ENCODE peak calls at places on chromosomes 7 and 10, in seven cellular contexts. One of them, this sample, is unnamed.

GRCh38 chr7:36894190-36894589 is 169.9 kb upstream of the AOAH start:
- DNase-seq in effector memory CD8-positive, alpha-beta T cell: no peak
- DNase-seq in stimulated activated CD8-positive, alpha-beta memory T cell treated with anti-CD3 and anti-CD28 coated beads, Interleukin-7, amount 100 ng/mL, for 1 hour: no peak
- DNase-seq in Right ventricle myocardium superior: no peak
- DNase-seq in ovary: no peak
- DNase-seq in AG09309: no peak
- DNase-seq in NCI-H460: no peak
- DNase-seq in this sample: no peak

GRCh38 chr10:27153855-27154198 is 357 bp downstream of the YME1L1 start:
- DNase-seq in effector memory CD8-positive, alpha-beta T cell: no peak
- DNase-seq in stimulated activated CD8-positive, alpha-beta memory T cell treated with anti-CD3 and anti-CD28 coated beads, Interleukin-7, amount 100 ng/mL, for 1 hour: no peak
- DNase-seq in Right ventricle myocardium superior: no peak
- DNase-seq in ovary: no peak
- DNase-seq in AG09309: no peak
- DNase-seq in NCI-H460: no peak
- DNase-seq in this sample: no peak

GRCh38 chr10:125008689-125009579 is 67.0 kb downstream of the ZRANB1 start:
- DNase-seq in effector memory CD8-positive, alpha-beta T cell: no peak
- DNase-seq in stimulated activated CD8-positive, alpha-beta memory T cell treated with anti-CD3 and anti-CD28 coated beads, Interleukin-7, amount 100 ng/mL, for 1 hour: no peak
- DNase-seq in Right ventricle myocardium superior: peak
- DNase-seq in ovary: peak
- DNase-seq in AG09309: no peak
- DNase-seq in NCI-H460: no peak
- DNase-seq in this sample: no peak

GRCh38 chr7:157355784-157356511 is 19.1 kb downstream of the DNAJB6 start:
- DNase-seq in effector memory CD8-positive, alpha-beta T cell: no peak
- DNase-seq in stimulated activated CD8-positive, alpha-beta memory T cell treated with anti-CD3 and anti-CD28 coated beads, Interleukin-7, amount 100 ng/mL, for 1 hour: no peak
- DNase-seq in Right ventricle myocardium superior: no peak
- DNase-seq in ovary: no peak
- DNase-seq in AG09309: no peak
- DNase-seq in NCI-H460: no peak
- DNase-seq in this sample: no peak

GRCh38 chr7:50207682-50208255 is 96.7 kb upstream of the IKZF1 start:
- DNase-seq in effector memory CD8-positive, alpha-beta T cell: no peak
- DNase-seq in stimulated activated CD8-positive, alpha-beta memory T cell treated with anti-CD3 and anti-CD28 coated beads, Interleukin-7, amount 100 ng/mL, for 1 hour: no peak
- DNase-seq in Right ventricle myocardium superior: peak
- DNase-seq in ovary: no peak
- DNase-seq in AG09309: no peak
- DNase-seq in NCI-H460: no peak
- DNase-seq in this sample: no peak

GRCh38 chr7:106056513-106057203 is 55.5 kb downstream of the SYPL1 start:
- DNase-seq in effector memory CD8-positive, alpha-beta T cell: peak
- DNase-seq in stimulated activated CD8-positive, alpha-beta memory T cell treated with anti-CD3 and anti-CD28 coated beads, Interleukin-7, amount 100 ng/mL, for 1 hour: peak
- DNase-seq in Right ventricle myocardium superior: peak
- DNase-seq in ovary: peak
- DNase-seq in AG09309: peak
- DNase-seq in NCI-H460: peak
- DNase-seq in this sample: no peak

GRCh38 chr7:100835903-100836811 is 8.8 kb upstream of the EPHB4 start:
- DNase-seq in effector memory CD8-positive, alpha-beta T cell: no peak
- DNase-seq in stimulated activated CD8-positive, alpha-beta memory T cell treated with anti-CD3 and anti-CD28 coated beads, Interleukin-7, amount 100 ng/mL, for 1 hour: no peak
- DNase-seq in Right ventricle myocardium superior: peak
- DNase-seq in ovary: peak
- DNase-seq in AG09309: no peak
- DNase-seq in NCI-H460: no peak
- DNase-seq in this sample: no peak

GRCh38 chr7:151790826-151791379 is 86.0 kb downstream of the PRKAG2 start:
- DNase-seq in effector memory CD8-positive, alpha-beta T cell: no peak
- DNase-seq in stimulated activated CD8-positive, alpha-beta memory T cell treated with anti-CD3 and anti-CD28 coated beads, Interleukin-7, amount 100 ng/mL, for 1 hour: no peak
- DNase-seq in Right ventricle myocardium superior: peak
- DNase-seq in ovary: no peak
- DNase-seq in AG09309: no peak
- DNase-seq in NCI-H460: no peak
- DNase-seq in this sample: no peak

GRCh38 chr10:5584895-5585516 is 60.2 kb downstream of the CALML3 start:
- DNase-seq in effector memory CD8-positive, alpha-beta T cell: no peak
- DNase-seq in stimulated activated CD8-positive, alpha-beta memory T cell treated with anti-CD3 and anti-CD28 coated beads, Interleukin-7, amount 100 ng/mL, for 1 hour: no peak
- DNase-seq in Right ventricle myocardium superior: no peak
- DNase-seq in ovary: no peak
- DNase-seq in AG09309: peak
- DNase-seq in NCI-H460: no peak
- DNase-seq in this sample: no peak

GRCh38 chr10:130135676-130136213 is 446 bp upstream of the GLRX3 start:
- DNase-seq in effector memory CD8-positive, alpha-beta T cell: no peak
- DNase-seq in stimulated activated CD8-positive, alpha-beta memory T cell treated with anti-CD3 and anti-CD28 coated beads, Interleukin-7, amount 100 ng/mL, for 1 hour: no peak
- DNase-seq in Right ventricle myocardium superior: no peak
- DNase-seq in ovary: no peak
- DNase-seq in AG09309: no peak
- DNase-seq in NCI-H460: no peak
- DNase-seq in this sample: no peak

GRCh38 chr7:28224172-28224571 is 43.6 kb upstream of the JAZF1 start:
- DNase-seq in effector memory CD8-positive, alpha-beta T cell: no peak
- DNase-seq in stimulated activated CD8-positive, alpha-beta memory T cell treated with anti-CD3 and anti-CD28 coated beads, Interleukin-7, amount 100 ng/mL, for 1 hour: no peak
- DNase-seq in Right ventricle myocardium superior: no peak
- DNase-seq in ovary: no peak
- DNase-seq in AG09309: no peak
- DNase-seq in NCI-H460: no peak
- DNase-seq in this sample: no peak

GRCh38 chr10:88791924-88792323 is 10.6 kb upstream of the LIPM start:
- DNase-seq in effector memory CD8-positive, alpha-beta T cell: no peak
- DNase-seq in stimulated activated CD8-positive, alpha-beta memory T cell treated with anti-CD3 and anti-CD28 coated beads, Interleukin-7, amount 100 ng/mL, for 1 hour: no peak
- DNase-seq in Right ventricle myocardium superior: no peak
- DNase-seq in ovary: no peak
- DNase-seq in AG09309: no peak
- DNase-seq in NCI-H460: peak
- DNase-seq in this sample: no peak

GRCh38 chr7:116403265-116403664 is 96.3 kb upstream of the CAV2 start:
- DNase-seq in effector memory CD8-positive, alpha-beta T cell: no peak
- DNase-seq in stimulated activated CD8-positive, alpha-beta memory T cell treated with anti-CD3 and anti-CD28 coated beads, Interleukin-7, amount 100 ng/mL, for 1 hour: no peak
- DNase-seq in Right ventricle myocardium superior: no peak
- DNase-seq in ovary: no peak
- DNase-seq in AG09309: peak
- DNase-seq in NCI-H460: peak
- DNase-seq in this sample: no peak

GRCh38 chr10:338176-339037 is 203.2 kb downstream of the ZMYND11 start:
- DNase-seq in effector memory CD8-positive, alpha-beta T cell: no peak
- DNase-seq in stimulated activated CD8-positive, alpha-beta memory T cell treated with anti-CD3 and anti-CD28 coated beads, Interleukin-7, amount 100 ng/mL, for 1 hour: no peak
- DNase-seq in Right ventricle myocardium superior: no peak
- DNase-seq in ovary: no peak
- DNase-seq in AG09309: no peak
- DNase-seq in NCI-H460: no peak
- DNase-seq in this sample: no peak

GRCh38 chr10:126930506-126931458 is 25.6 kb downstream of the DOCK1 start:
- DNase-seq in effector memory CD8-positive, alpha-beta T cell: no peak
- DNase-seq in stimulated activated CD8-positive, alpha-beta memory T cell treated with anti-CD3 and anti-CD28 coated beads, Interleukin-7, amount 100 ng/mL, for 1 hour: no peak
- DNase-seq in Right ventricle myocardium superior: no peak
- DNase-seq in ovary: no peak
- DNase-seq in AG09309: no peak
- DNase-seq in NCI-H460: no peak
- DNase-seq in this sample: no peak

GRCh38 chr7:20172736-20173334 is 44.3 kb downstream of the MACC1 start:
- DNase-seq in effector memory CD8-positive, alpha-beta T cell: no peak
- DNase-seq in stimulated activated CD8-positive, alpha-beta memory T cell treated with anti-CD3 and anti-CD28 coated beads, Interleukin-7, amount 100 ng/mL, for 1 hour: no peak
- DNase-seq in Right ventricle myocardium superior: peak
- DNase-seq in ovary: peak
- DNase-seq in AG09309: no peak
- DNase-seq in NCI-H460: peak
- DNase-seq in this sample: peak

GRCh38 chr7:5063698-5064097 is 18.0 kb downstream of the RBAK start:
- DNase-seq in effector memory CD8-positive, alpha-beta T cell: no peak
- DNase-seq in stimulated activated CD8-positive, alpha-beta memory T cell treated with anti-CD3 and anti-CD28 coated beads, Interleukin-7, amount 100 ng/mL, for 1 hour: no peak
- DNase-seq in Right ventricle myocardium superior: no peak
- DNase-seq in ovary: no peak
- DNase-seq in AG09309: no peak
- DNase-seq in NCI-H460: no peak
- DNase-seq in this sample: no peak

GRCh38 chr7:133070562-133070961 is 11.3 kb downstream of the CHCHD3 start:
- DNase-seq in effector memory CD8-positive, alpha-beta T cell: no peak
- DNase-seq in stimulated activated CD8-positive, alpha-beta memory T cell treated with anti-CD3 and anti-CD28 coated beads, Interleukin-7, amount 100 ng/mL, for 1 hour: no peak
- DNase-seq in Right ventricle myocardium superior: no peak
- DNase-seq in ovary: no peak
- DNase-seq in AG09309: no peak
- DNase-seq in NCI-H460: no peak
- DNase-seq in this sample: no peak

GRCh38 chr7:23802720-23803397 is 92.8 kb downstream of the STK31 start:
- DNase-seq in effector memory CD8-positive, alpha-beta T cell: no peak
- DNase-seq in stimulated activated CD8-positive, alpha-beta memory T cell treated with anti-CD3 and anti-CD28 coated beads, Interleukin-7, amount 100 ng/mL, for 1 hour: no peak
- DNase-seq in Right ventricle myocardium superior: no peak
- DNase-seq in ovary: no peak
- DNase-seq in AG09309: no peak
- DNase-seq in NCI-H460: no peak
- DNase-seq in this sample: no peak

GRCh38 chr7:101094791-101095375 is 9.6 kb downstream of the TRIM56 start:
- DNase-seq in effector memory CD8-positive, alpha-beta T cell: no peak
- DNase-seq in stimulated activated CD8-positive, alpha-beta memory T cell treated with anti-CD3 and anti-CD28 coated beads, Interleukin-7, amount 100 ng/mL, for 1 hour: no peak
- DNase-seq in Right ventricle myocardium superior: peak
- DNase-seq in ovary: no peak
- DNase-seq in AG09309: no peak
- DNase-seq in NCI-H460: peak
- DNase-seq in this sample: no peak

GRCh38 chr10:70981171-70981836 is 92.9 kb upstream of the PCBD1 start:
- DNase-seq in effector memory CD8-positive, alpha-beta T cell: no peak
- DNase-seq in stimulated activated CD8-positive, alpha-beta memory T cell treated with anti-CD3 and anti-CD28 coated beads, Interleukin-7, amount 100 ng/mL, for 1 hour: no peak
- DNase-seq in Right ventricle myocardium superior: no peak
- DNase-seq in ovary: no peak
- DNase-seq in AG09309: no peak
- DNase-seq in NCI-H460: no peak
- DNase-seq in this sample: no peak

GRCh38 chr10:112955736-112956421 is 5.8 kb downstream of the TCF7L2 start:
- DNase-seq in effector memory CD8-positive, alpha-beta T cell: no peak
- DNase-seq in stimulated activated CD8-positive, alpha-beta memory T cell treated with anti-CD3 and anti-CD28 coated beads, Interleukin-7, amount 100 ng/mL, for 1 hour: no peak
- DNase-seq in Right ventricle myocardium superior: no peak
- DNase-seq in ovary: no peak
- DNase-seq in AG09309: peak
- DNase-seq in NCI-H460: no peak
- DNase-seq in this sample: no peak

GRCh38 chr10:46235705-46236536 is 50.9 kb upstream of the ANTXRL start:
- DNase-seq in effector memory CD8-positive, alpha-beta T cell: no peak
- DNase-seq in stimulated activated CD8-positive, alpha-beta memory T cell treated with anti-CD3 and anti-CD28 coated beads, Interleukin-7, amount 100 ng/mL, for 1 hour: no peak
- DNase-seq in Right ventricle myocardium superior: no peak
- DNase-seq in ovary: no peak
- DNase-seq in AG09309: no peak
- DNase-seq in NCI-H460: no peak
- DNase-seq in this sample: no peak

GRCh38 chr7:44463169-44463808 is 27.2 kb downstream of the NUDCD3 start:
- DNase-seq in effector memory CD8-positive, alpha-beta T cell: no peak
- DNase-seq in stimulated activated CD8-positive, alpha-beta memory T cell treated with anti-CD3 and anti-CD28 coated beads, Interleukin-7, amount 100 ng/mL, for 1 hour: no peak
- DNase-seq in Right ventricle myocardium superior: no peak
- DNase-seq in ovary: no peak
- DNase-seq in AG09309: no peak
- DNase-seq in NCI-H460: no peak
- DNase-seq in this sample: no peak

GRCh38 chr7:924541-925231 is 29.8 kb downstream of the ADAP1 start:
- DNase-seq in effector memory CD8-positive, alpha-beta T cell: peak
- DNase-seq in stimulated activated CD8-positive, alpha-beta memory T cell treated with anti-CD3 and anti-CD28 coated beads, Interleukin-7, amount 100 ng/mL, for 1 hour: peak
- DNase-seq in Right ventricle myocardium superior: peak
- DNase-seq in ovary: peak
- DNase-seq in AG09309: no peak
- DNase-seq in NCI-H460: no peak
- DNase-seq in this sample: no peak

GRCh38 chr7:128783143-128783799 is 7.7 kb upstream of the OPN1SW start:
- DNase-seq in effector memory CD8-positive, alpha-beta T cell: no peak
- DNase-seq in stimulated activated CD8-positive, alpha-beta memory T cell treated with anti-CD3 and anti-CD28 coated beads, Interleukin-7, amount 100 ng/mL, for 1 hour: no peak
- DNase-seq in Right ventricle myocardium superior: peak
- DNase-seq in ovary: peak
- DNase-seq in AG09309: peak
- DNase-seq in NCI-H460: peak
- DNase-seq in this sample: no peak

GRCh38 chr10:8350250-8350967 is 295.9 kb downstream of the GATA3 start:
- DNase-seq in effector memory CD8-positive, alpha-beta T cell: no peak
- DNase-seq in stimulated activated CD8-positive, alpha-beta memory T cell treated with anti-CD3 and anti-CD28 coated beads, Interleukin-7, amount 100 ng/mL, for 1 hour: no peak
- DNase-seq in Right ventricle myocardium superior: no peak
- DNase-seq in ovary: no peak
- DNase-seq in AG09309: no peak
- DNase-seq in NCI-H460: no peak
- DNase-seq in this sample: no peak

GRCh38 chr7:92255308-92255707 is 9.5 kb downstream of the ANKIB1 start:
- DNase-seq in effector memory CD8-positive, alpha-beta T cell: no peak
- DNase-seq in stimulated activated CD8-positive, alpha-beta memory T cell treated with anti-CD3 and anti-CD28 coated beads, Interleukin-7, amount 100 ng/mL, for 1 hour: no peak
- DNase-seq in Right ventricle myocardium superior: no peak
- DNase-seq in ovary: no peak
- DNase-seq in AG09309: peak
- DNase-seq in NCI-H460: no peak
- DNase-seq in this sample: no peak

GRCh38 chr7:32170838-32171237 is 100.6 kb upstream of the PDE1C start:
- DNase-seq in effector memory CD8-positive, alpha-beta T cell: no peak
- DNase-seq in stimulated activated CD8-positive, alpha-beta memory T cell treated with anti-CD3 and anti-CD28 coated beads, Interleukin-7, amount 100 ng/mL, for 1 hour: no peak
- DNase-seq in Right ventricle myocardium superior: no peak
- DNase-seq in ovary: no peak
- DNase-seq in AG09309: no peak
- DNase-seq in NCI-H460: no peak
- DNase-seq in this sample: no peak

GRCh38 chr10:126491476-126491875 is 103.2 kb upstream of the ADAM12 start:
- DNase-seq in effector memory CD8-positive, alpha-beta T cell: no peak
- DNase-seq in stimulated activated CD8-positive, alpha-beta memory T cell treated with anti-CD3 and anti-CD28 coated beads, Interleukin-7, amount 100 ng/mL, for 1 hour: no peak
- DNase-seq in Right ventricle myocardium superior: no peak
- DNase-seq in ovary: no peak
- DNase-seq in AG09309: no peak
- DNase-seq in NCI-H460: no peak
- DNase-seq in this sample: no peak

GRCh38 chr10:43945908-43946307 is 297.2 kb upstream of the ZNF32 start:
- DNase-seq in effector memory CD8-positive, alpha-beta T cell: no peak
- DNase-seq in stimulated activated CD8-positive, alpha-beta memory T cell treated with anti-CD3 and anti-CD28 coated beads, Interleukin-7, amount 100 ng/mL, for 1 hour: no peak
- DNase-seq in Right ventricle myocardium superior: no peak
- DNase-seq in ovary: no peak
- DNase-seq in AG09309: no peak
- DNase-seq in NCI-H460: no peak
- DNase-seq in this sample: no peak

GRCh38 chr7:84647797-84648762 is 453.5 kb upstream of the SEMA3A start:
- DNase-seq in effector memory CD8-positive, alpha-beta T cell: no peak
- DNase-seq in stimulated activated CD8-positive, alpha-beta memory T cell treated with anti-CD3 and anti-CD28 coated beads, Interleukin-7, amount 100 ng/mL, for 1 hour: no peak
- DNase-seq in Right ventricle myocardium superior: no peak
- DNase-seq in ovary: no peak
- DNase-seq in AG09309: peak
- DNase-seq in NCI-H460: no peak
- DNase-seq in this sample: peak

GRCh38 chr10:7054915-7055314 is 355.9 kb downstream of the SFMBT2 start:
- DNase-seq in effector memory CD8-positive, alpha-beta T cell: no peak
- DNase-seq in stimulated activated CD8-positive, alpha-beta memory T cell treated with anti-CD3 and anti-CD28 coated beads, Interleukin-7, amount 100 ng/mL, for 1 hour: no peak
- DNase-seq in Right ventricle myocardium superior: no peak
- DNase-seq in ovary: no peak
- DNase-seq in AG09309: no peak
- DNase-seq in NCI-H460: peak
- DNase-seq in this sample: no peak

GRCh38 chr7:134435161-134435920 is 23.6 kb downstream of the AKR1B1 start:
- DNase-seq in effector memory CD8-positive, alpha-beta T cell: no peak
- DNase-seq in stimulated activated CD8-positive, alpha-beta memory T cell treated with anti-CD3 and anti-CD28 coated beads, Interleukin-7, amount 100 ng/mL, for 1 hour: no peak
- DNase-seq in Right ventricle myocardium superior: no peak
- DNase-seq in ovary: no peak
- DNase-seq in AG09309: no peak
- DNase-seq in NCI-H460: no peak
- DNase-seq in this sample: no peak

GRCh38 chr10:36094091-36094490 is 452.0 kb upstream of the FZD8 start:
- DNase-seq in effector memory CD8-positive, alpha-beta T cell: no peak
- DNase-seq in stimulated activated CD8-positive, alpha-beta memory T cell treated with anti-CD3 and anti-CD28 coated beads, Interleukin-7, amount 100 ng/mL, for 1 hour: no peak
- DNase-seq in Right ventricle myocardium superior: no peak
- DNase-seq in ovary: no peak
- DNase-seq in AG09309: no peak
- DNase-seq in NCI-H460: no peak
- DNase-seq in this sample: no peak

GRCh38 chr7:110835209-110835608 is 255.7 kb upstream of the LRRN3 start:
- DNase-seq in effector memory CD8-positive, alpha-beta T cell: no peak
- DNase-seq in stimulated activated CD8-positive, alpha-beta memory T cell treated with anti-CD3 and anti-CD28 coated beads, Interleukin-7, amount 100 ng/mL, for 1 hour: no peak
- DNase-seq in Right ventricle myocardium superior: no peak
- DNase-seq in ovary: no peak
- DNase-seq in AG09309: no peak
- DNase-seq in NCI-H460: no peak
- DNase-seq in this sample: no peak

GRCh38 chr10:68153473-68154210 is 44.4 kb downstream of the MYPN start:
- DNase-seq in effector memory CD8-positive, alpha-beta T cell: no peak
- DNase-seq in stimulated activated CD8-positive, alpha-beta memory T cell treated with anti-CD3 and anti-CD28 coated beads, Interleukin-7, amount 100 ng/mL, for 1 hour: no peak
- DNase-seq in Right ventricle myocardium superior: no peak
- DNase-seq in ovary: no peak
- DNase-seq in AG09309: peak
- DNase-seq in NCI-H460: peak
- DNase-seq in this sample: peak

This sample was measured in glomerular endothelial cell.